ENCODE peak calls at places on chromosomes 4 and X, in four cellular contexts. C is stimulated activated CD4-positive, alpha-beta T cell treated with anti-CD3 and anti-CD28 coated beads, TNF-alpha, amount 100 ng/mL, for 48 hours; Z is ACHN; G is mucosa of descending colon. H is an unnamed sample.

GRCh38 chr4:71270901-71271300 is 67.9 kb upstream of the SLC4A4 start:
- DNase-seq in C (no peak), G (no peak), Z (peak), H (peak)

GRCh38 chr4:105088110-105088879 is 58.4 kb upstream of the TET2 start:
- DNase-seq in G (no peak), C (no peak), Z (no peak), H (peak)

GRCh38 chr4:42390622-42391355 is 6.5 kb upstream of the SHISA3 start:
- DNase-seq in G (no peak), C (no peak), Z (no peak), H (no peak)

GRCh38 chrX:133892337-133892736 is 93.1 kb downstream of the GPC3 start:
- DNase-seq in G (no peak), C (no peak), Z (no peak), H (no peak)

GRCh38 chr4:159077702-159078495 is 25.0 kb upstream of the RAPGEF2 start:
- DNase-seq in Z (no peak), G (no peak), C (no peak), H (peak)

GRCh38 chr4:186037182-186037581 is 31.8 kb upstream of the TLR3 start:
- DNase-seq in Z (no peak), G (no peak), C (no peak), H (no peak)

GRCh38 chr4:139560396-139561084 is 4.5 kb upstream of the SETD7 start:
- DNase-seq in C (no peak), G (no peak), Z (no peak), H (peak)

GRCh38 chr4:145177906-145178538 is 2.4 kb downstream of the OTUD4 start:
- DNase-seq in C (no peak), Z (peak), G (no peak), H (peak)

GRCh38 chrX:116607766-116608165 is 145.0 kb upstream of the CT83 start:
- DNase-seq in C (no peak), Z (no peak), G (no peak), H (no peak)

GRCh38 chr4:74018771-74019170 is 19.7 kb downstream of the CXCL3 start:
- DNase-seq in C (no peak), Z (no peak), G (no peak), H (no peak)

GRCh38 chr4:13615162-13615561 is 12.4 kb downstream of the BOD1L1 start:
- DNase-seq in G (no peak), C (no peak), Z (no peak), H (no peak)

GRCh38 chr4:1821679-1822567 is 28.8 kb downstream of the FGFR3 start:
- DNase-seq in C (no peak), Z (no peak), G (no peak), H (no peak)

GRCh38 chr4:13705521-13706035 is 78.1 kb upstream of the BOD1L1 start:
- DNase-seq in G (peak), Z (peak), C (no peak), H (peak)

GRCh38 chr4:151173751-151174325 is 74.4 kb downstream of the RPS3A start:
- DNase-seq in G (no peak), C (no peak), Z (no peak), H (no peak)

GRCh38 chr4:5045099-5045498 is 6.2 kb upstream of the STK32B start:
- DNase-seq in C (no peak), Z (no peak), G (no peak), H (no peak)

GRCh38 chrX:154308108-154308946 is 12.7 kb downstream of the TKTL1 start:
- DNase-seq in Z (peak), C (peak), G (peak), H (peak)

GRCh38 chr4:17511041-17511949 is 595 bp downstream of the QDPR start:
- DNase-seq in G (peak), C (no peak), Z (peak), H (peak)

GRCh38 chr4:26174033-26174432 is 146.8 kb upstream of the RBPJ start:
- DNase-seq in C (no peak), Z (no peak), G (no peak), H (no peak)

GRCh38 chr4:163523791-163524365 is 29.4 kb downstream of the TMA16 start:
- DNase-seq in Z (no peak), C (no peak), G (no peak), H (peak)

GRCh38 chr4:31375936-31376335 is 655.8 kb downstream of the PCDH7 start:
- DNase-seq in G (no peak), C (no peak), Z (no peak), H (no peak)

GRCh38 chr4:26815686-26816085 is 45.0 kb upstream of the STIM2 start:
- DNase-seq in Z (no peak), G (no peak), C (no peak), H (no peak)

GRCh38 chrX:16678689-16679088 is 28.7 kb downstream of the S100G start:
- DNase-seq in Z (no peak), C (no peak), G (no peak), H (no peak)

GRCh38 chr4:28449080-28449479 is 1588.4 kb downstream of the STIM2 start:
- DNase-seq in Z (no peak), G (no peak), C (no peak), H (peak)

GRCh38 chr4:40969499-40969898 is 219.7 kb downstream of the NSUN7 start:
- DNase-seq in C (no peak), G (no peak), Z (no peak), H (no peak)

GRCh38 chr4:55445921-55446577 is 50.3 kb downstream of the TMEM165 start:
- DNase-seq in Z (peak), C (no peak), G (no peak), H (no peak)

GRCh38 chr4:181662383-181662782 is 580.8 kb upstream of the TENM3 start:
- DNase-seq in Z (no peak), C (no peak), G (no peak), H (no peak)

GRCh38 chrX:123256378-123256777 is 72.3 kb downstream of the GRIA3 start:
- DNase-seq in Z (no peak), C (no peak), G (no peak), H (no peak)

GRCh38 chr4:23614284-23614892 is 275.5 kb downstream of the PPARGC1A start:
- DNase-seq in Z (peak), G (no peak), C (no peak), H (peak)

GRCh38 chr4:88007304-88008132 is at the start of gene PKD2:
- DNase-seq in Z (peak), C (peak), G (peak), H (peak)

GRCh38 chr4:9875516-9875915 is 94.1 kb downstream of the DRD5 start:
- DNase-seq in Z (no peak), G (no peak), C (no peak), H (no peak)

GRCh38 chr4:3369781-3370660 is 71.7 kb upstream of the HGFAC start:
- DNase-seq in C (no peak), G (no peak), Z (no peak), H (no peak)

GRCh38 chrX:12685541-12685940 is 105.7 kb upstream of the PRPS2 start:
- DNase-seq in C (no peak), G (no peak), Z (no peak), H (no peak)

GRCh38 chr4:8439168-8439567 is 1.4 kb downstream of the ACOX3 start:
- DNase-seq in C (no peak), Z (no peak), G (no peak), H (no peak)

GRCh38 chrX:154735695-154736393 is 15.0 kb downstream of the GAB3 start:
- DNase-seq in G (no peak), Z (no peak), C (no peak), H (no peak)